ENCODE peak calls at places on chromosome 21, in four cellular contexts. One of them, this sample, is unnamed.
A peak's percentile ranks its signal among the peaks of the same experiment; 100 is the strongest.

GRCh38 chr21:15221799-15222386 is 157.1 kb upstream of the NRIP1 start:
- DNase-seq in NCI-H774: no peak
- DNase-seq in T-helper 1 cell: no peak
- DNase-seq in EL: peak; percentile 64
- DNase-seq in this sample: peak; percentile 94

GRCh38 chr21:45538381-45539045 is 3.7 kb downstream of the SLC19A1 start:
- DNase-seq in T-helper 1 cell: no peak
- DNase-seq in EL: no peak
- DNase-seq in NCI-H774: no peak
- DNase-seq in this sample: peak; percentile 62

GRCh38 chr21:37451446-37451845 is 84.9 kb downstream of the DYRK1A start:
- DNase-seq in EL: no peak
- DNase-seq in NCI-H774: no peak
- DNase-seq in T-helper 1 cell: no peak
- DNase-seq in this sample: no peak

GRCh38 chr21:27837933-27838332 is 871.0 kb upstream of the ADAMTS5 start:
- DNase-seq in NCI-H774: no peak
- DNase-seq in T-helper 1 cell: no peak
- DNase-seq in EL: no peak
- DNase-seq in this sample: no peak

GRCh38 chr21:29279531-29279930 is 19.2 kb upstream of the BACH1 start:
- DNase-seq in T-helper 1 cell: no peak
- DNase-seq in NCI-H774: no peak
- DNase-seq in EL: no peak
- DNase-seq in this sample: no peak

GRCh38 chr21:20902511-20902910 is 95.7 kb upstream of the NCAM2 start:
- DNase-seq in EL: no peak
- DNase-seq in NCI-H774: no peak
- DNase-seq in T-helper 1 cell: no peak
- DNase-seq in this sample: no peak

GRCh38 chr21:25567472-25567871 is 39.8 kb downstream of the MRPL39 start:
- DNase-seq in NCI-H774: no peak
- DNase-seq in T-helper 1 cell: no peak
- DNase-seq in EL: no peak
- DNase-seq in this sample: no peak

GRCh38 chr21:44989943-44990780 is 50.3 kb downstream of the SLX9 start:
- DNase-seq in T-helper 1 cell: no peak
- DNase-seq in EL: no peak
- DNase-seq in NCI-H774: no peak
- DNase-seq in this sample: peak; percentile 68

GRCh38 chr21:25569711-25570110 is 37.6 kb downstream of the MRPL39 start:
- DNase-seq in T-helper 1 cell: no peak
- DNase-seq in EL: no peak
- DNase-seq in NCI-H774: no peak
- DNase-seq in this sample: no peak

GRCh38 chr21:34022557-34023335 is 50.6 kb upstream of the MRPS6 start:
- DNase-seq in NCI-H774: no peak
- DNase-seq in T-helper 1 cell: no peak
- DNase-seq in EL: no peak
- DNase-seq in this sample: no peak

GRCh38 chr21:46065215-46065992 is 32.5 kb upstream of the COL6A2 start:
- DNase-seq in NCI-H774: no peak
- DNase-seq in EL: peak; percentile 53
- DNase-seq in T-helper 1 cell: no peak
- DNase-seq in this sample: no peak

GRCh38 chr21:46119565-46120271 is 21.8 kb downstream of the COL6A2 start:
- DNase-seq in NCI-H774: no peak
- DNase-seq in T-helper 1 cell: peak; percentile 8
- DNase-seq in EL: no peak
- DNase-seq in this sample: peak; percentile 58

GRCh38 chr21:21002137-21002536 is 3.9 kb downstream of the NCAM2 start:
- DNase-seq in NCI-H774: no peak
- DNase-seq in EL: no peak
- DNase-seq in T-helper 1 cell: no peak
- DNase-seq in this sample: no peak

GRCh38 chr21:41396452-41397107 is 29.5 kb upstream of the MX1 start:
- DNase-seq in EL: peak; percentile 24
- DNase-seq in T-helper 1 cell: no peak
- DNase-seq in NCI-H774: no peak
- DNase-seq in this sample: no peak

GRCh38 chr21:36692125-36692843 is 6.6 kb upstream of the SIM2 start:
- DNase-seq in NCI-H774: no peak
- DNase-seq in T-helper 1 cell: no peak
- DNase-seq in EL: no peak
- DNase-seq in this sample: no peak

GRCh38 chr21:42234464-42235241 is 15.7 kb downstream of the ABCG1 start:
- DNase-seq in NCI-H774: peak; percentile 61
- DNase-seq in T-helper 1 cell: peak; percentile 81
- DNase-seq in EL: peak; percentile 16
- DNase-seq in this sample: no peak

GRCh38 chr21:26565105-26565504 is 8.0 kb downstream of the CYYR1 start:
- DNase-seq in NCI-H774: no peak
- DNase-seq in EL: no peak
- DNase-seq in T-helper 1 cell: no peak
- DNase-seq in this sample: no peak

GRCh38 chr21:25421327-25422028 is 185.8 kb downstream of the MRPL39 start:
- DNase-seq in EL: peak; percentile 68
- DNase-seq in T-helper 1 cell: peak; percentile 38
- DNase-seq in NCI-H774: peak; percentile 46
- DNase-seq in this sample: no peak

GRCh38 chr21:33618407-33618806 is 23.1 kb downstream of the CRYZL1 start:
- DNase-seq in EL: no peak
- DNase-seq in NCI-H774: no peak
- DNase-seq in T-helper 1 cell: no peak
- DNase-seq in this sample: no peak

GRCh38 chr21:41687633-41688032 is 79.2 kb downstream of the RIPK4 start:
- DNase-seq in EL: no peak
- DNase-seq in T-helper 1 cell: no peak
- DNase-seq in NCI-H774: no peak
- DNase-seq in this sample: no peak

GRCh38 chr21:28754127-28754611 is 238.5 kb downstream of the LTN1 start:
- DNase-seq in T-helper 1 cell: no peak
- DNase-seq in NCI-H774: no peak
- DNase-seq in EL: peak; percentile 92
- DNase-seq in this sample: no peak

GRCh38 chr21:28325618-28326017 is 667.1 kb downstream of the LTN1 start:
- DNase-seq in T-helper 1 cell: no peak
- DNase-seq in NCI-H774: no peak
- DNase-seq in EL: no peak
- DNase-seq in this sample: no peak

GRCh38 chr21:33348728-33349127 is 24.0 kb downstream of the IFNAR1 start:
- DNase-seq in NCI-H774: no peak
- DNase-seq in T-helper 1 cell: no peak
- DNase-seq in EL: no peak
- DNase-seq in this sample: no peak

GRCh38 chr21:42026072-42026415 is 15.9 kb upstream of the ZBTB21 start:
- DNase-seq in NCI-H774: no peak
- DNase-seq in T-helper 1 cell: no peak
- DNase-seq in EL: no peak
- DNase-seq in this sample: no peak

GRCh38 chr21:38496224-38496623 is 2.1 kb downstream of the ERG start:
- DNase-seq in NCI-H774: no peak
- DNase-seq in EL: no peak
- DNase-seq in T-helper 1 cell: no peak
- DNase-seq in this sample: no peak

GRCh38 chr21:42013901-42014300 is 3.7 kb upstream of the ZBTB21 start:
- DNase-seq in NCI-H774: no peak
- DNase-seq in T-helper 1 cell: no peak
- DNase-seq in EL: no peak
- DNase-seq in this sample: no peak

GRCh38 chr21:31397939-31398338 is 53.9 kb upstream of the TIAM1 start:
- DNase-seq in T-helper 1 cell: no peak
- DNase-seq in NCI-H774: no peak
- DNase-seq in EL: no peak
- DNase-seq in this sample: no peak

GRCh38 chr21:38679531-38679930 is 126.2 kb upstream of the ETS2 start:
- DNase-seq in T-helper 1 cell: no peak
- DNase-seq in NCI-H774: no peak
- DNase-seq in EL: peak; percentile 73
- DNase-seq in this sample: no peak

GRCh38 chr21:44695176-44695575 is 1.8 kb upstream of the KRTAP10-12 start:
- DNase-seq in T-helper 1 cell: no peak
- DNase-seq in EL: no peak
- DNase-seq in NCI-H774: no peak
- DNase-seq in this sample: no peak

GRCh38 chr21:39681845-39682244 is 63.1 kb upstream of the IGSF5 start:
- DNase-seq in NCI-H774: no peak
- DNase-seq in EL: peak; percentile 44
- DNase-seq in T-helper 1 cell: no peak
- DNase-seq in this sample: no peak

GRCh38 chr21:29511076-29511475 is 212.4 kb downstream of the BACH1 start:
- DNase-seq in NCI-H774: no peak
- DNase-seq in T-helper 1 cell: no peak
- DNase-seq in EL: no peak
- DNase-seq in this sample: no peak

GRCh38 chr21:15968911-15969310 is 239.1 kb downstream of the USP25 start:
- DNase-seq in NCI-H774: no peak
- DNase-seq in EL: no peak
- DNase-seq in T-helper 1 cell: no peak
- DNase-seq in this sample: no peak